ENCODE peak calls at places on chromosomes 13 and 19, in nine cellular contexts. X, H, A, E, C, Y, N, Q and L are unnamed samples.

GRCh38 chr19:45780146-45780447 is 2.2 kb downstream of the DMPK start:
- DNase-seq in C (no peak), A (no peak), N (no peak), E (no peak), Q (no peak), X (no peak), Y (no peak), H (no peak), L (no peak)

GRCh38 chr19:14160017-14160703 is 23.8 kb upstream of the ASF1B start:
- DNase-seq in N (no peak), C (no peak), Q (no peak), Y (peak), X (no peak), H (no peak), A (no peak), E (no peak), L (no peak)

GRCh38 chr19:18388328-18389094 is 2.6 kb downstream of the GDF15 start:
- DNase-seq in Q (peak), X (no peak), H (peak), E (peak), N (peak), Y (peak), A (peak), C (peak), L (peak)

GRCh38 chr19:39372047-39372802 is 18.7 kb downstream of the PAF1 start:
- DNase-seq in E (peak), N (no peak), Q (no peak), A (no peak), X (peak), C (peak), Y (no peak), H (no peak), L (peak)

GRCh38 chr19:6837525-6837924 is 49.9 kb upstream of the ADGRE1 start:
- DNase-seq in Y (no peak), X (no peak), N (no peak), H (no peak), A (no peak), E (no peak), C (no peak), Q (no peak), L (no peak)

GRCh38 chr13:36370108-36370429 is 23.9 kb upstream of the SPART start:
- DNase-seq in N (no peak), Y (no peak), A (no peak), C (no peak), X (no peak), Q (no peak), H (no peak), E (no peak), L (no peak)

GRCh38 chr19:46000497-46001246 is 5.4 kb downstream of the CCDC61 start:
- DNase-seq in Q (no peak), C (no peak), A (peak), Y (peak), E (no peak), N (no peak), X (no peak), H (peak), L (no peak)

GRCh38 chr19:21483589-21484170 is 21.7 kb upstream of the ZNF429 start:
- DNase-seq in A (no peak), E (no peak), H (peak), C (peak), X (no peak), N (peak), Y (peak), Q (peak), L (no peak)

GRCh38 chr19:36420961-36421748 is 2.7 kb upstream of the ZFP82 start:
- DNase-seq in X (peak), N (no peak), H (no peak), A (no peak), Q (no peak), Y (peak), C (no peak), E (peak), L (no peak)

GRCh38 chr13:46058268-46058667 is 5.7 kb upstream of the ZC3H13 start:
- DNase-seq in N (no peak), H (no peak), A (no peak), Y (no peak), C (no peak), E (no peak), X (no peak), Q (no peak), L (no peak)

GRCh38 chr13:32164622-32165268 is 133.2 kb downstream of the FRY start:
- DNase-seq in Y (no peak), N (peak), A (no peak), Q (peak), X (no peak), C (peak), E (peak), H (peak), L (no peak)

GRCh38 chr19:47694466-47695273 is 18.6 kb upstream of the EHD2 start:
- DNase-seq in Y (peak), N (no peak), E (no peak), H (no peak), A (no peak), Q (no peak), X (no peak), C (no peak), L (no peak)

GRCh38 chr19:3849092-3849491 is 19.7 kb downstream of the ZFR2 start:
- DNase-seq in Y (no peak), X (no peak), E (no peak), Q (peak), H (peak), N (peak), A (no peak), C (peak), L (no peak)

GRCh38 chr19:49643466-49643865 is 1.5 kb downstream of the SCAF1 start:
- DNase-seq in Y (no peak), C (no peak), A (no peak), H (no peak), E (no peak), Q (no peak), N (no peak), X (no peak), L (no peak)

GRCh38 chr13:98990701-98991100 is 12.8 kb upstream of the DOCK9 start:
- DNase-seq in A (no peak), X (no peak), N (no peak), Q (no peak), H (no peak), E (no peak), Y (no peak), C (no peak), L (no peak)

GRCh38 chr19:40216777-40217026 is 1.5 kb downstream of the TTC9B start:
- DNase-seq in C (no peak), A (no peak), X (no peak), Y (no peak), Q (no peak), N (no peak), E (no peak), H (no peak), L (no peak)

GRCh38 chr19:45123440-45123850 is 30.5 kb downstream of the PPP1R37 start:
- DNase-seq in X (no peak), N (no peak), H (no peak), A (no peak), Q (no peak), C (no peak), E (no peak), Y (no peak), L (no peak)

GRCh38 chr19:7177926-7178325 is 108.4 kb downstream of the ZNF557 start:
- DNase-seq in Q (no peak), C (no peak), E (peak), X (peak), H (no peak), Y (no peak), N (no peak), A (no peak), L (no peak)